ENCODE peak calls at places on chromosomes 16 and 17, in seven cellular contexts. One of them, this sample, is unnamed.

GRCh38 chr17:19948100-19948943 is 29.3 kb downstream of the AKAP10 start:
- DNase-seq in K562: no peak
- DNase-seq in A549: peak
- DNase-seq in dorsolateral prefrontal cortex: no peak
- DNase-seq in ovary: no peak
- DNase-seq in effector memory CD4-positive, alpha-beta T cell: no peak
- DNase-seq in AG04450: no peak
- DNase-seq in this sample: no peak

GRCh38 chr17:8016632-8017424 is 14.4 kb downstream of the GUCY2D start:
- DNase-seq in K562: peak
- DNase-seq in A549: peak
- DNase-seq in dorsolateral prefrontal cortex: no peak
- DNase-seq in ovary: no peak
- DNase-seq in effector memory CD4-positive, alpha-beta T cell: no peak
- DNase-seq in AG04450: no peak
- DNase-seq in this sample: no peak

GRCh38 chr17:61158372-61158771 is 241.3 kb upstream of the TBX2 start:
- DNase-seq in K562: no peak
- DNase-seq in A549: no peak
- DNase-seq in dorsolateral prefrontal cortex: no peak
- DNase-seq in ovary: no peak
- DNase-seq in effector memory CD4-positive, alpha-beta T cell: no peak
- DNase-seq in AG04450: no peak
- DNase-seq in this sample: no peak

GRCh38 chr17:7217113-7217987 is 2.3 kb downstream of the DLG4 start:
- DNase-seq in K562: peak
- DNase-seq in A549: peak
- DNase-seq in dorsolateral prefrontal cortex: no peak
- DNase-seq in ovary: peak
- DNase-seq in effector memory CD4-positive, alpha-beta T cell: no peak
- DNase-seq in AG04450: no peak
- DNase-seq in this sample: no peak

GRCh38 chr17:18161226-18162094 is 22.2 kb upstream of the ALKBH5 start:
- DNase-seq in K562: no peak
- DNase-seq in A549: no peak
- DNase-seq in dorsolateral prefrontal cortex: no peak
- DNase-seq in ovary: no peak
- DNase-seq in effector memory CD4-positive, alpha-beta T cell: no peak
- DNase-seq in AG04450: no peak
- DNase-seq in this sample: no peak

GRCh38 chr17:51434434-51435170 is 174.3 kb downstream of the UTP18 start:
- DNase-seq in K562: no peak
- DNase-seq in A549: no peak
- DNase-seq in dorsolateral prefrontal cortex: no peak
- DNase-seq in ovary: no peak
- DNase-seq in effector memory CD4-positive, alpha-beta T cell: no peak
- DNase-seq in AG04450: no peak
- DNase-seq in this sample: peak

GRCh38 chr16:75754126-75754525 is 27.8 kb upstream of the CPHXL start:
- DNase-seq in K562: no peak
- DNase-seq in A549: no peak
- DNase-seq in dorsolateral prefrontal cortex: no peak
- DNase-seq in ovary: no peak
- DNase-seq in effector memory CD4-positive, alpha-beta T cell: no peak
- DNase-seq in AG04450: peak
- DNase-seq in this sample: peak

GRCh38 chr17:31825961-31826691 is 32.9 kb downstream of the COPRS start:
- DNase-seq in K562: no peak
- DNase-seq in A549: no peak
- DNase-seq in dorsolateral prefrontal cortex: no peak
- DNase-seq in ovary: no peak
- DNase-seq in effector memory CD4-positive, alpha-beta T cell: no peak
- DNase-seq in AG04450: no peak
- DNase-seq in this sample: peak

GRCh38 chr17:676965-677364 is 37.7 kb downstream of the VPS53 start:
- DNase-seq in K562: no peak
- DNase-seq in A549: no peak
- DNase-seq in dorsolateral prefrontal cortex: no peak
- DNase-seq in ovary: no peak
- DNase-seq in effector memory CD4-positive, alpha-beta T cell: no peak
- DNase-seq in AG04450: no peak
- DNase-seq in this sample: no peak

GRCh38 chr17:82882715-82883446 is 43.1 kb upstream of the ZNF750 start:
- DNase-seq in K562: no peak
- DNase-seq in A549: no peak
- DNase-seq in dorsolateral prefrontal cortex: no peak
- DNase-seq in ovary: no peak
- DNase-seq in effector memory CD4-positive, alpha-beta T cell: peak
- DNase-seq in AG04450: no peak
- DNase-seq in this sample: no peak

GRCh38 chr16:70788668-70789161 is 12.2 kb downstream of the VAC14 start:
- DNase-seq in K562: no peak
- DNase-seq in A549: no peak
- DNase-seq in dorsolateral prefrontal cortex: no peak
- DNase-seq in ovary: no peak
- DNase-seq in effector memory CD4-positive, alpha-beta T cell: no peak
- DNase-seq in AG04450: no peak
- DNase-seq in this sample: no peak

DNA sequence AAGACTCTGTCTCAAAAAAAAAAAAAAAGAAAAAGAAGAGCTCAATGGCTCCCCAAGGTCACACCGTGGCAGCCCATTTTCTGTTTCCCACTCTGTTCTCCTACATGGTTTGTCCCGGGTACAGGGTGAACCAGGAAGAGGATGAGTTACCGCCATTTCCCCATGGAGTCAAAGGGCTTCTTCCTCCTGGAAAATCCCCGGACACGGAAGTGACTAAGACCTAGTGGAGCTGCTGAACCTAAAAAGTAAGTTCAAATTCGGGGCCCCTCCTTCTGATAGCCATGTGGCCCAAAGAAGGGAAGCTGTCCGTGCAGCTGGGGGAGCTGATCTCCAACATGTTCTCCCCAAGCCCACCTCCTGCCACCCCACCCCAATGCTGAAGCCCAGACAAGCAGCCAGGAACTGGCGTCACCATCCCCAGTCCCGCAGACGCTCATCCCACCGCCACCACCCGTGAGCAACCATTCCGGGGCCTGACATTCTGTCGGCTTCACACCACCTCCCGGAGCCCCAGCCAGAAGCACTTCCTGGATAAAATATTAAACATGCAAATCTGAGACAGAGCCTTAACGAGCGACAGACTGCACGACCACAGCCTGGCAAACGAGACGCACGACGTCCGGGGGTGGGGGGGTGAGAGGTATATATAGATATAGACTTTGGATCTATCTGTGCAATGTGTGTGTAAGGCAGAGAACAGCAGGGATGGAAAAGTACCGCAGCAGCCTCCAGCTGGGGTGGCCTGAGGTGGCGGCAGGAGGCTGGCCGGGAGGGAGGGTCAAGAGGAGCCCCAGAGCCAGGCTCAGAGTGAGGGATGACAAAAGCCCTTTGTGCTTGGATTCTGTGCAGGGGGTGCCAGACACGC is 17.6 kb downstream of the EPOP start:
- DNase-seq in K562: no peak
- DNase-seq in A549: no peak
- DNase-seq in dorsolateral prefrontal cortex: peak
- DNase-seq in ovary: no peak
- DNase-seq in effector memory CD4-positive, alpha-beta T cell: no peak
- DNase-seq in AG04450: no peak
- DNase-seq in this sample: no peak
- H3K27ac ChIP-seq in K562: no peak
- H3K27ac ChIP-seq in A549: no peak
- H3K27ac ChIP-seq in dorsolateral prefrontal cortex: peak
- H3K27ac ChIP-seq in ovary: no peak
- H3K27ac ChIP-seq in effector memory CD4-positive, alpha-beta T cell: no peak
- H3K27ac ChIP-seq in AG04450: no peak
- H3K27ac ChIP-seq in this sample: no peak

DNA sequence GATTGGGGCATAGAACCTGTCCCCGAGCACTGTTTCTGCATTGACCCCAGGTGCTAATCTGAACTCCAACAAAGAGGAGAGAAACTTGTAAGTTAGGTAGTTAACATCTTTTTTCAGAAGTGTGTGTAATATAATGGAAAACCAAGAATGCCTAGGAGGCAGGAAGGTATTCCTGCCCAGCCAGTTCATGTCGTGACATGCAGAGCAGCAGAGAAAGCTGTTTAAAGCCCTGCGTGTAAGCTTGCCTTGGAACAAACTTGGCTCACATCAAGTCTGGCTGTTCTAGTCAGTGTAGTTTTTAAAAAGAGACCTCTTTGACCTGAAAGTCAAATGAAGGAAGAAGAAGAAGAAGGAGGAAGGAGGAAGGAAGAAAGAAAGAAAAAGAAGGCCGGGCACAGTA is 2.1 kb upstream of the GNA13 start:
- DNase-seq in K562: no peak
- DNase-seq in A549: no peak
- DNase-seq in dorsolateral prefrontal cortex: no peak
- DNase-seq in ovary: no peak
- DNase-seq in effector memory CD4-positive, alpha-beta T cell: no peak
- DNase-seq in AG04450: no peak
- DNase-seq in this sample: peak
- H3K27ac ChIP-seq in K562: no peak
- H3K27ac ChIP-seq in A549: no peak
- H3K27ac ChIP-seq in dorsolateral prefrontal cortex: no peak
- H3K27ac ChIP-seq in ovary: no peak
- H3K27ac ChIP-seq in effector memory CD4-positive, alpha-beta T cell: no peak
- H3K27ac ChIP-seq in AG04450: no peak
- H3K27ac ChIP-seq in this sample: peak

GRCh38 chr17:81094224-81094743 is 59.3 kb downstream of the BAIAP2 start:
- DNase-seq in K562: no peak
- DNase-seq in A549: no peak
- DNase-seq in dorsolateral prefrontal cortex: no peak
- DNase-seq in ovary: no peak
- DNase-seq in effector memory CD4-positive, alpha-beta T cell: no peak
- DNase-seq in AG04450: no peak
- DNase-seq in this sample: no peak
- H3K27ac ChIP-seq in K562: peak
- H3K27ac ChIP-seq in A549: peak
- H3K27ac ChIP-seq in dorsolateral prefrontal cortex: peak
- H3K27ac ChIP-seq in ovary: peak
- H3K27ac ChIP-seq in effector memory CD4-positive, alpha-beta T cell: peak
- H3K27ac ChIP-seq in AG04450: peak
- H3K27ac ChIP-seq in this sample: peak

GRCh38 chr17:42750730-42751356 is 6.0 kb upstream of the EZH1 start:
- DNase-seq in K562: peak
- DNase-seq in A549: no peak
- DNase-seq in dorsolateral prefrontal cortex: no peak
- DNase-seq in ovary: no peak
- DNase-seq in effector memory CD4-positive, alpha-beta T cell: no peak
- DNase-seq in AG04450: no peak
- DNase-seq in this sample: no peak
- H3K27ac ChIP-seq in K562: no peak
- H3K27ac ChIP-seq in A549: no peak
- H3K27ac ChIP-seq in dorsolateral prefrontal cortex: no peak
- H3K27ac ChIP-seq in ovary: no peak
- H3K27ac ChIP-seq in effector memory CD4-positive, alpha-beta T cell: no peak
- H3K27ac ChIP-seq in AG04450: no peak
- H3K27ac ChIP-seq in this sample: no peak

GRCh38 chr17:16281351-16281750 is 64.3 kb downstream of the PIGL start:
- DNase-seq in K562: no peak
- DNase-seq in A549: no peak
- DNase-seq in dorsolateral prefrontal cortex: no peak
- DNase-seq in ovary: no peak
- DNase-seq in effector memory CD4-positive, alpha-beta T cell: no peak
- DNase-seq in AG04450: peak
- DNase-seq in this sample: no peak
- H3K27ac ChIP-seq in K562: no peak
- H3K27ac ChIP-seq in A549: peak
- H3K27ac ChIP-seq in dorsolateral prefrontal cortex: no peak
- H3K27ac ChIP-seq in ovary: no peak
- H3K27ac ChIP-seq in effector memory CD4-positive, alpha-beta T cell: no peak
- H3K27ac ChIP-seq in AG04450: no peak
- H3K27ac ChIP-seq in this sample: no peak

This sample was measured in RWPE1.